ENCODE peak calls at places on chromosome 14, in ten cellular contexts. One of them, this sample, is unnamed.
A peak's percentile ranks its signal among the peaks of the same experiment; 100 is the strongest.

GRCh38 chr14:95850429-95850828 is 26.2 kb upstream of the TUNAR start:
- DNase-seq in psoas muscle: no peak
- DNase-seq in left ventricle myocardium inferior: no peak
- DNase-seq in neural progenitor cell: no peak
- DNase-seq in GM12865: no peak
- DNase-seq in sigmoid colon: no peak
- DNase-seq in uterus: no peak
- DNase-seq in cardiac muscle cell: no peak
- DNase-seq in PC-9: no peak
- DNase-seq in PC-3: no peak
- DNase-seq in this sample: no peak

GRCh38 chr14:59582845-59583509 is 6.4 kb upstream of the CCDC175 start:
- DNase-seq in cardiac muscle cell: no peak
- DNase-seq in neural progenitor cell: no peak
- DNase-seq in PC-9: no peak
- DNase-seq in PC-3: no peak
- DNase-seq in GM12865: no peak
- DNase-seq in psoas muscle: no peak
- DNase-seq in left ventricle myocardium inferior: no peak
- DNase-seq in uterus: no peak
- DNase-seq in sigmoid colon: no peak
- DNase-seq in this sample: no peak

GRCh38 chr14:41362134-41362533 is 244.5 kb upstream of the LRFN5 start:
- DNase-seq in sigmoid colon: no peak
- DNase-seq in cardiac muscle cell: no peak
- DNase-seq in left ventricle myocardium inferior: no peak
- DNase-seq in PC-9: no peak
- DNase-seq in PC-3: peak; percentile 55
- DNase-seq in GM12865: no peak
- DNase-seq in neural progenitor cell: no peak
- DNase-seq in uterus: no peak
- DNase-seq in psoas muscle: no peak
- DNase-seq in this sample: no peak

GRCh38 chr14:65850429-65851145 is 438.1 kb downstream of the FUT8 start:
- DNase-seq in PC-9: no peak
- DNase-seq in neural progenitor cell: no peak
- DNase-seq in psoas muscle: no peak
- DNase-seq in uterus: no peak
- DNase-seq in PC-3: peak; percentile 9
- DNase-seq in sigmoid colon: no peak
- DNase-seq in GM12865: peak; percentile 10
- DNase-seq in left ventricle myocardium inferior: no peak
- DNase-seq in cardiac muscle cell: no peak
- DNase-seq in this sample: no peak

GRCh38 chr14:60655114-60655897 is 6.0 kb upstream of the SIX1 start:
- DNase-seq in cardiac muscle cell: no peak
- DNase-seq in PC-3: no peak
- DNase-seq in PC-9: no peak
- DNase-seq in uterus: no peak
- DNase-seq in neural progenitor cell: peak; percentile 65
- DNase-seq in psoas muscle: no peak
- DNase-seq in left ventricle myocardium inferior: no peak
- DNase-seq in sigmoid colon: no peak
- DNase-seq in GM12865: no peak
- DNase-seq in this sample: no peak

GRCh38 chr14:104075530-104076151 is 9.9 kb upstream of the ASPG start:
- DNase-seq in PC-3: peak; percentile 63
- DNase-seq in psoas muscle: no peak
- DNase-seq in uterus: no peak
- DNase-seq in left ventricle myocardium inferior: no peak
- DNase-seq in PC-9: no peak
- DNase-seq in cardiac muscle cell: peak; percentile 10
- DNase-seq in GM12865: no peak
- DNase-seq in neural progenitor cell: no peak
- DNase-seq in sigmoid colon: no peak
- DNase-seq in this sample: no peak

GRCh38 chr14:102929349-102930137 is 7.1 kb downstream of the AMN start:
- DNase-seq in PC-9: no peak
- DNase-seq in psoas muscle: no peak
- DNase-seq in sigmoid colon: no peak
- DNase-seq in neural progenitor cell: peak; percentile 43
- DNase-seq in PC-3: no peak
- DNase-seq in GM12865: no peak
- DNase-seq in uterus: no peak
- DNase-seq in left ventricle myocardium inferior: no peak
- DNase-seq in cardiac muscle cell: no peak
- DNase-seq in this sample: no peak

GRCh38 chr14:95062946-95063345 is 94.4 kb downstream of the DICER1 start:
- DNase-seq in left ventricle myocardium inferior: no peak
- DNase-seq in cardiac muscle cell: no peak
- DNase-seq in neural progenitor cell: no peak
- DNase-seq in PC-9: no peak
- DNase-seq in psoas muscle: no peak
- DNase-seq in GM12865: no peak
- DNase-seq in sigmoid colon: peak; percentile 27
- DNase-seq in PC-3: no peak
- DNase-seq in uterus: no peak
- DNase-seq in this sample: no peak

GRCh38 chr14:68210729-68211299 is 391.2 kb downstream of the RAD51B start:
- DNase-seq in uterus: no peak
- DNase-seq in PC-9: peak; percentile 87
- DNase-seq in neural progenitor cell: no peak
- DNase-seq in GM12865: peak; percentile 95
- DNase-seq in sigmoid colon: no peak
- DNase-seq in cardiac muscle cell: peak; percentile 94
- DNase-seq in PC-3: peak; percentile 78
- DNase-seq in left ventricle myocardium inferior: no peak
- DNase-seq in psoas muscle: no peak
- DNase-seq in this sample: no peak

GRCh38 chr14:74826574-74826973 is 49.4 kb downstream of the PROX2 start:
- DNase-seq in PC-9: no peak
- DNase-seq in PC-3: no peak
- DNase-seq in cardiac muscle cell: no peak
- DNase-seq in sigmoid colon: no peak
- DNase-seq in psoas muscle: no peak
- DNase-seq in neural progenitor cell: no peak
- DNase-seq in uterus: no peak
- DNase-seq in GM12865: no peak
- DNase-seq in left ventricle myocardium inferior: no peak
- DNase-seq in this sample: no peak

GRCh38 chr14:55354500-55354899 is 57.1 kb downstream of the ATG14 start:
- DNase-seq in neural progenitor cell: peak; percentile 78
- DNase-seq in GM12865: peak; percentile 68
- DNase-seq in sigmoid colon: peak; percentile 70
- DNase-seq in uterus: peak; percentile 17
- DNase-seq in cardiac muscle cell: peak; percentile 61
- DNase-seq in PC-3: peak; percentile 63
- DNase-seq in psoas muscle: peak; percentile 19
- DNase-seq in left ventricle myocardium inferior: peak; percentile 20
- DNase-seq in PC-9: no peak
- DNase-seq in this sample: no peak

GRCh38 chr14:103207404-103208072 is 84.3 kb downstream of the TNFAIP2 start:
- DNase-seq in sigmoid colon: peak; percentile 79
- DNase-seq in left ventricle myocardium inferior: peak; percentile 49
- DNase-seq in psoas muscle: peak; percentile 67
- DNase-seq in uterus: peak; percentile 75
- DNase-seq in PC-3: no peak
- DNase-seq in cardiac muscle cell: no peak
- DNase-seq in PC-9: peak; percentile 72
- DNase-seq in GM12865: no peak
- DNase-seq in neural progenitor cell: peak; percentile 45
- DNase-seq in this sample: peak; percentile 61

GRCh38 chr14:51917186-51917585 is 56.8 kb downstream of the GNG2 start:
- DNase-seq in psoas muscle: peak; percentile 20
- DNase-seq in GM12865: no peak
- DNase-seq in left ventricle myocardium inferior: peak; percentile 25
- DNase-seq in uterus: peak; percentile 35
- DNase-seq in sigmoid colon: peak; percentile 80
- DNase-seq in PC-3: no peak
- DNase-seq in cardiac muscle cell: no peak
- DNase-seq in neural progenitor cell: no peak
- DNase-seq in PC-9: no peak
- DNase-seq in this sample: no peak

GRCh38 chr14:54435500-54435981 is 5.6 kb downstream of the CNIH1 start:
- DNase-seq in left ventricle myocardium inferior: no peak
- DNase-seq in uterus: no peak
- DNase-seq in psoas muscle: no peak
- DNase-seq in sigmoid colon: no peak
- DNase-seq in neural progenitor cell: no peak
- DNase-seq in PC-3: peak; percentile 96
- DNase-seq in cardiac muscle cell: peak; percentile 72
- DNase-seq in PC-9: peak; percentile 50
- DNase-seq in GM12865: peak; percentile 48
- DNase-seq in this sample: no peak

GRCh38 chr14:61344437-61345143 is 23.2 kb downstream of the PRKCH start:
- DNase-seq in cardiac muscle cell: no peak
- DNase-seq in neural progenitor cell: no peak
- DNase-seq in PC-3: no peak
- DNase-seq in psoas muscle: no peak
- DNase-seq in left ventricle myocardium inferior: no peak
- DNase-seq in uterus: no peak
- DNase-seq in sigmoid colon: no peak
- DNase-seq in PC-9: no peak
- DNase-seq in GM12865: no peak
- DNase-seq in this sample: no peak

DNA sequence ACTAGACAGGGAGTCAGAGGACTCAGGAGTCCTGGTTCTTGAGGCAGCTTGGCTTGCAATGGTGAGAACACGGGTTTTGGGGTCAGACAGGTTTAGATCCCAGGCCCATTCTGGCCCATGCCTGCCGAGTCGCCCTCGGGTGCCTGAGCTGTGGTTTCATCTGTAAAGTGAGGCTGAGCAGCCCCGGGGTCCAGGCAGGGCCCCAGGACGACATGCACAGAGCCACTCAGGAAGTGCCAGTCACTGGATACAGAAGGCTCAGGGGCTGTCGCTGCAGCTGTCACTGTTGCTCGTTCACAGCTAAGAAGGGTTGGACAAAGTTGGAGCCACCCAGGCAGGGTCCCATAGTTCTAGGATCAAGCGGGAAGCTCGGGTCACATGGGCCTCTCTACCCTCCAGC is 403.2 kb downstream of the BCL11B start:
- DNase-seq in PC-9: no peak
- DNase-seq in cardiac muscle cell: no peak
- DNase-seq in GM12865: no peak
- DNase-seq in PC-3: no peak
- DNase-seq in left ventricle myocardium inferior: no peak
- DNase-seq in sigmoid colon: no peak
- DNase-seq in neural progenitor cell: no peak
- DNase-seq in psoas muscle: no peak
- DNase-seq in uterus: no peak
- DNase-seq in this sample: no peak
- TF ChIP-seq CTCF in PC-9: no peak
- TF ChIP-seq CTCF in cardiac muscle cell: no peak
- TF ChIP-seq CTCF in GM12865: no peak
- TF ChIP-seq CTCF in PC-3: no peak
- TF ChIP-seq CTCF in left ventricle myocardium inferior: no peak
- TF ChIP-seq CTCF in sigmoid colon: no peak
- TF ChIP-seq CTCF in neural progenitor cell: no peak
- TF ChIP-seq CTCF in psoas muscle: no peak
- TF ChIP-seq CTCF in uterus: no peak
- TF ChIP-seq CTCF in this sample: no peak

GRCh38 chr14:23153891-23154796 is 29.3 kb downstream of the SLC7A8 start:
- DNase-seq in PC-3: no peak
- DNase-seq in PC-9: no peak
- DNase-seq in GM12865: no peak
- DNase-seq in left ventricle myocardium inferior: peak; percentile 92
- DNase-seq in sigmoid colon: peak; percentile 96
- DNase-seq in cardiac muscle cell: peak; percentile 97
- DNase-seq in uterus: peak; percentile 95
- DNase-seq in neural progenitor cell: peak; percentile 46
- DNase-seq in psoas muscle: peak; percentile 94
- DNase-seq in this sample: peak; percentile 86
- H3K4me3 ChIP-seq in PC-3: no peak overlapping the region
- H3K4me3 ChIP-seq in PC-9: no peak overlapping the region
- H3K4me3 ChIP-seq in GM12865: no peak overlapping the region
- H3K4me3 ChIP-seq in left ventricle myocardium inferior: peak overlapping the region; percentile 60
- H3K4me3 ChIP-seq in sigmoid colon: peak overlapping the region; percentile 27
- H3K4me3 ChIP-seq in cardiac muscle cell: no peak overlapping the region
- H3K4me3 ChIP-seq in uterus: peak overlapping the region; percentile 26
- H3K4me3 ChIP-seq in neural progenitor cell: no peak overlapping the region
- H3K4me3 ChIP-seq in psoas muscle: peak overlapping the region; percentile 68
- H3K4me3 ChIP-seq in this sample: no peak overlapping the region

GRCh38 chr14:50551877-50552276 is 8.1 kb upstream of the ATL1 start:
- DNase-seq in uterus: no peak
- DNase-seq in cardiac muscle cell: no peak
- DNase-seq in left ventricle myocardium inferior: no peak
- DNase-seq in GM12865: no peak
- DNase-seq in sigmoid colon: no peak
- DNase-seq in PC-9: no peak
- DNase-seq in psoas muscle: no peak
- DNase-seq in neural progenitor cell: no peak
- DNase-seq in PC-3: no peak
- DNase-seq in this sample: no peak

GRCh38 chr14:50545618-50546017 is 13.2 kb upstream of the MAP4K5 start:
- DNase-seq in left ventricle myocardium inferior: no peak
- DNase-seq in cardiac muscle cell: no peak
- DNase-seq in neural progenitor cell: no peak
- DNase-seq in psoas muscle: no peak
- DNase-seq in GM12865: no peak
- DNase-seq in PC-3: peak; percentile 67
- DNase-seq in PC-9: peak; percentile 39
- DNase-seq in sigmoid colon: no peak
- DNase-seq in uterus: no peak
- DNase-seq in this sample: no peak

GRCh38 chr14:50544911-50545310 is 12.5 kb upstream of the MAP4K5 start:
- DNase-seq in PC-3: no peak
- DNase-seq in PC-9: no peak
- DNase-seq in psoas muscle: peak; percentile 62
- DNase-seq in uterus: peak; percentile 21
- DNase-seq in left ventricle myocardium inferior: no peak
- DNase-seq in neural progenitor cell: no peak
- DNase-seq in GM12865: no peak
- DNase-seq in cardiac muscle cell: no peak
- DNase-seq in sigmoid colon: peak; percentile 66
- DNase-seq in this sample: no peak

DNA sequence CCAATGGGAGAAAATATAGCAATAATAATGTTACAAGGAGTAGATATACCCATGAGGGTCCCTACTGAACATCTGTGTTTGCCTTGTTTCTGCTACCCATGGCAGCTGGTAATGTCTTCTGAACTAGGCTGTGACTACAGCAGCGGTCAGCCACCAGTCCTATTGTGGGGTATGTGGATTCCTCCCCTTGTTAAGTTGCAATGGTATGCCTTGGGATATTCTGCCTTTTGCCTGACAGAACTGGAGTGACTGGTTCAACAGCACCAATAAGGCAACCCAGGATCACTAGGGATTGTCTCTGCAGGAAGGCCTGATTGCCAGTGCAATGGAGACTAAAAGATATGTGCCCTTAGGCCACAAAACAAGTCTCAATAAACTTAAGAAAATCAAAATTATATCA is 9.7 kb upstream of the ATL1 start:
- DNase-seq in neural progenitor cell: no peak
- DNase-seq in psoas muscle: no peak
- DNase-seq in PC-9: no peak
- DNase-seq in sigmoid colon: no peak
- DNase-seq in uterus: no peak
- DNase-seq in cardiac muscle cell: no peak
- DNase-seq in left ventricle myocardium inferior: no peak
- DNase-seq in PC-3: peak; percentile 16
- DNase-seq in GM12865: no peak
- DNase-seq in this sample: no peak
- TF ChIP-seq CTCF in neural progenitor cell: no peak
- TF ChIP-seq CTCF in psoas muscle: no peak
- TF ChIP-seq CTCF in PC-9: no peak
- TF ChIP-seq CTCF in sigmoid colon: no peak
- TF ChIP-seq CTCF in uterus: no peak
- TF ChIP-seq CTCF in cardiac muscle cell: no peak
- TF ChIP-seq CTCF in left ventricle myocardium inferior: no peak
- TF ChIP-seq CTCF in PC-3: no peak
- TF ChIP-seq CTCF in GM12865: no peak
- TF ChIP-seq CTCF in this sample: no peak

GRCh38 chr14:100654814-100655795 is 67.9 kb upstream of the BEGAIN start:
- DNase-seq in PC-3: peak; percentile 56
- DNase-seq in cardiac muscle cell: no peak
- DNase-seq in uterus: no peak
- DNase-seq in sigmoid colon: no peak
- DNase-seq in left ventricle myocardium inferior: no peak
- DNase-seq in psoas muscle: no peak
- DNase-seq in GM12865: peak; percentile 33
- DNase-seq in PC-9: no peak
- DNase-seq in neural progenitor cell: peak; percentile 73
- DNase-seq in this sample: no peak
- H3K4me3 ChIP-seq in PC-3: peak overlapping the region; percentile 66
- H3K4me3 ChIP-seq in cardiac muscle cell: no peak overlapping the region
- H3K4me3 ChIP-seq in uterus: no peak overlapping the region
- H3K4me3 ChIP-seq in sigmoid colon: no peak overlapping the region
- H3K4me3 ChIP-seq in left ventricle myocardium inferior: no peak overlapping the region
- H3K4me3 ChIP-seq in psoas muscle: no peak overlapping the region
- H3K4me3 ChIP-seq in GM12865: no peak overlapping the region
- H3K4me3 ChIP-seq in PC-9: no peak overlapping the region
- H3K4me3 ChIP-seq in neural progenitor cell: no peak overlapping the region
- H3K4me3 ChIP-seq in this sample: no peak overlapping the region